ENCODE peak calls at places on chromosomes 11 and 22, in four cellular contexts. C is fibroblast of lung, O is colonic mucosa, M is lower lobe of right lung. E is an unnamed sample.
A peak's percentile ranks its signal among the peaks of the same experiment; 100 is the strongest.

GRCh38 chr11:90344546-90344945 is 121.7 kb upstream of the CHORDC1 start:
- DNase-seq in M (no peak), C (no peak), O (no peak), E (no peak)

GRCh38 chr22:37533995-37534394 is 14.8 kb upstream of the CARD10 start:
- DNase-seq in O (no peak), M (no peak), C (peak; percentile 84), E (no peak)

GRCh38 chr11:99368579-99368978 is 347.8 kb downstream of the CNTN5 start:
- DNase-seq in O (no peak), C (peak; percentile 43), M (no peak), E (no peak)

GRCh38 chr22:49582671-49583070 is 245.0 kb downstream of the BRD1 start:
- DNase-seq in M (peak; percentile 36), C (no peak), O (no peak), E (no peak)

GRCh38 chr11:65293909-65294381 is 20.7 kb upstream of the CDC42EP2 start:
- DNase-seq in C (peak; percentile 84), O (no peak), M (no peak), E (no peak)

GRCh38 chr11:1293619-1294015 is 15.8 kb downstream of the TOLLIP start:
- DNase-seq in M (peak; percentile 46), C (no peak), O (no peak), E (no peak)

GRCh38 chr22:47337161-47337621 is 574.7 kb downstream of the TBC1D22A start:
- DNase-seq in O (no peak), M (no peak), C (peak; percentile 92), E (peak; percentile 86)

GRCh38 chr11:48261600-48261999 is 2.1 kb upstream of the OR4X1 start:
- DNase-seq in C (no peak), O (no peak), M (no peak), E (no peak)

GRCh38 chr22:38080847-38081635 is 2.9 kb downstream of the SLC16A8 start:
- DNase-seq in M (peak; percentile 55), C (peak; percentile 24), O (peak; percentile 41), E (no peak)

GRCh38 chr22:24157783-24158170 is 23.5 kb upstream of the SUSD2 start:
- DNase-seq in M (no peak), O (no peak), C (no peak), E (peak; percentile 63)

GRCh38 chr11:77883775-77884174 is 62.8 kb downstream of the AAMDC start:
- DNase-seq in O (no peak), C (peak; percentile 58), M (no peak), E (peak; percentile 81)

GRCh38 chr11:27406498-27407354 is 43.7 kb upstream of the CCDC34 start:
- DNase-seq in C (no peak), M (no peak), O (no peak), E (no peak)

GRCh38 chr22:46742576-46743221 is 4.6 kb upstream of the CERK start:
- DNase-seq in C (no peak), M (no peak), O (peak; percentile 82), E (no peak)

GRCh38 chr11:66278396-66279091 is 569 bp downstream of the CNIH2 start:
- DNase-seq in M (no peak), O (no peak), C (no peak), E (no peak)

GRCh38 chr22:28817919-28818859 is 17.8 kb upstream of the XBP1 start:
- DNase-seq in C (no peak), O (peak; percentile 84), M (peak; percentile 78), E (no peak)

GRCh38 chr11:90134420-90135003 is at the start of gene NAALAD2:
- DNase-seq in O (peak; percentile 22), M (peak; percentile 46), C (peak; percentile 67), E (peak; percentile 81)

GRCh38 chr22:27046126-27046525 is 388.7 kb downstream of the MIAT start:
- DNase-seq in C (no peak), O (no peak), M (no peak), E (no peak)

GRCh38 chr22:28029201-28029948 is 110.3 kb upstream of the PITPNB start:
- DNase-seq in M (peak; percentile 61), C (peak; percentile 65), O (peak; percentile 41), E (no peak)

GRCh38 chr22:48253573-48253972 is 1491.1 kb downstream of the TBC1D22A start:
- DNase-seq in C (no peak), M (no peak), O (no peak), E (no peak)

GRCh38 chr22:39728236-39728860 is 157.8 kb downstream of the CACNA1I start:
- DNase-seq in M (no peak), O (no peak), C (no peak), E (no peak)

GRCh38 chr11:120172054-120172881 is 34.4 kb upstream of the TRIM29 start:
- DNase-seq in O (peak; percentile 71), M (peak; percentile 69), C (peak; percentile 61), E (peak; percentile 71)

GRCh38 chr22:42296381-42296853 is 26.0 kb upstream of the TCF20 start:
- DNase-seq in O (no peak), C (no peak), M (no peak), E (no peak)

GRCh38 chr22:42430486-42431125 is 1.6 kb downstream of the NFAM1 start:
- DNase-seq in C (no peak), M (no peak), O (no peak), E (no peak)

GRCh38 chr22:19608114-19608494 is 83.9 kb upstream of the CLDN5 start:
- DNase-seq in C (no peak), O (no peak), M (no peak), E (no peak)

GRCh38 chr11:78812513-78813293 is 238.0 kb upstream of the NARS2 start:
- DNase-seq in C (peak; percentile 59), M (no peak), O (no peak), E (peak; percentile 50)

GRCh38 chr11:10918698-10919097 is 60.8 kb upstream of the ZBED5 start:
- DNase-seq in M (no peak), C (no peak), O (no peak), E (no peak)

GRCh38 chr11:123057604-123058305 is 4.2 kb downstream of the HSPA8 start:
- DNase-seq in M (no peak), C (no peak), O (no peak), E (no peak)

DNA sequence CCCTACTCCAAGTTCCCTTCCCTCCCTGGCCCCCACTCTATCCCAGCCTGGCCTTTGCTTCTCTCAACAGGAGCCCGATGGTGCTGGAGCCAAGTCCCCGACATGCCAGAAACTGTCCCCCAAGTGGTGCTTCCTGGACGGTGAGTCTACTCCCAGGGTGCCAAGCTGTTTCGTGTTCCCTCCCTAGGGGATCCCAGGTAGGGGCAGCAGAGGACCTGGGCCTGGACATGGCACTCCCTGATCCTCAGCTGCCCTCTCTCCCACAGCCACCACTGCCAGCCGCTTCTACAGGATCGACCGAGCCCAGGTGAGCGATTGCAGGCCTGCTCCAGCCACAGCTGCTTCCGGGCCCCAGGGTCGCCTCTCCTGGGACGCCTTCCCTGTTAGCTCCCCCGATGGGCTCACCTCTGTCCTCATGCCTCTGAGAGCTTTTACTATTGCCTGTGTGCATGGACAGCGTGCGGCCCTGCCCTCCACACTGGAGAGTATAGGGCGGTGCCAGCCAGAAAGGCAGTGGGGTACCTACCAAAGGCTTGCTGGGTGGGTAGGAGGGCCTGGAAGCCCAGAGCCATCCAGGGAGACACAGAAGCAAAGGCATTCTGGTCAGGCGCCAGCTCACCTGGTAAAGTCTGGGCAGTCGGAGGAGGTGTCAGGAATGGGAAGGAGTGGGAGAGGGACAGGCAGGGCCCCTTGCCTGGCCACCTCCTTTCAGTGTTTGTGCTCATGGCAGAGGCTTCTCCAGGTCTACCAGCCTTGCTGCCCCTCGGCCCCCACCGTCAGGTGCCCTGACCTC is 5.0 kb upstream of the MDK start:
- DNase-seq in C (no peak), O (no peak), M (no peak), E (no peak)
- H3K36me3 ChIP-seq in C (peaks cover 15% of the 10 kb centered on the region), O (no peaks in the 10 kb centered on the region), M (peaks cover 58% of the 10 kb centered on the region), E (peaks cover 57% of the 10 kb centered on the region)

GRCh38 chr22:17095538-17095937 is 10.7 kb downstream of the IL17RA start:
- DNase-seq in M (no peak), O (no peak), C (no peak), E (peak; percentile 51)
- H3K27ac ChIP-seq in M (no peak overlapping the region), O (no peak overlapping the region), C (no peak overlapping the region), E (no peak overlapping the region)

GRCh38 chr22:36433318-36434231 is 45.8 kb upstream of the MYH9 start:
- DNase-seq in M (peak; percentile 68), O (peak; percentile 82), C (no peak), E (peak; percentile 43)

GRCh38 chr22:36439481-36440271 is 41.8 kb downstream of the TXN2 start:
- DNase-seq in C (peak; percentile 94), O (peak; percentile 65), M (no peak), E (no peak)

GRCh38 chr22:36432592-36433317 is 45.0 kb upstream of the MYH9 start:
- DNase-seq in O (no peak), M (no peak), C (no peak), E (no peak)

GRCh38 chr22:36431977-36432376 is 44.2 kb upstream of the MYH9 start:
- DNase-seq in M (no peak), O (no peak), C (no peak), E (no peak)

GRCh38 chr22:36435516-36436415 is 45.7 kb downstream of the TXN2 start:
- DNase-seq in O (peak; percentile 88), M (peak; percentile 61), C (no peak), E (no peak)
- H3K4me3 ChIP-seq in O (no peak overlapping the region), M (no peak overlapping the region), C (no peak overlapping the region), E (no peak overlapping the region)

GRCh38 chr11:130905512-130905911 is 10.8 kb downstream of the SNX19 start:
- DNase-seq in M (no peak), O (no peak), C (no peak), E (no peak)
- H3K36me3 ChIP-seq in M (peaks cover 100% of the 10 kb centered on the region), O (peaks cover 18% of the 10 kb centered on the region), C (peaks cover 23% of the 10 kb centered on the region), E (peaks cover 86% of the 10 kb centered on the region)